ENCODE peak calls at places on chromosomes 1 and 21, in six cellular contexts. One of them, this sample, is unnamed.

GRCh38 chr1:87402192-87403046 is 73.7 kb downstream of the LMO4 start:
- DNase-seq in HAP-1: no peak
- DNase-seq in epithelial cell of esophagus: no peak
- DNase-seq in stimulated activated CD4-positive, alpha-beta T cell treated with anti-CD3 and anti-CD28 coated beads, TNF-alpha, amount 100 ng/mL, for 24 hours: no peak
- DNase-seq in ureter: no peak
- DNase-seq in kidney glomerular epithelial cell: no peak
- DNase-seq in this sample: no peak

GRCh38 chr1:68104155-68104554 is 53.7 kb upstream of the DIRAS3 start:
- DNase-seq in HAP-1: no peak
- DNase-seq in epithelial cell of esophagus: no peak
- DNase-seq in stimulated activated CD4-positive, alpha-beta T cell treated with anti-CD3 and anti-CD28 coated beads, TNF-alpha, amount 100 ng/mL, for 24 hours: no peak
- DNase-seq in ureter: no peak
- DNase-seq in kidney glomerular epithelial cell: peak
- DNase-seq in this sample: no peak

GRCh38 chr1:21633992-21634475 is 35.1 kb downstream of the RAP1GAP start:
- DNase-seq in HAP-1: no peak
- DNase-seq in epithelial cell of esophagus: no peak
- DNase-seq in stimulated activated CD4-positive, alpha-beta T cell treated with anti-CD3 and anti-CD28 coated beads, TNF-alpha, amount 100 ng/mL, for 24 hours: no peak
- DNase-seq in ureter: no peak
- DNase-seq in kidney glomerular epithelial cell: no peak
- DNase-seq in this sample: no peak

GRCh38 chr1:75625795-75626194 is 14.9 kb upstream of the SLC44A5 start:
- DNase-seq in HAP-1: no peak
- DNase-seq in epithelial cell of esophagus: no peak
- DNase-seq in stimulated activated CD4-positive, alpha-beta T cell treated with anti-CD3 and anti-CD28 coated beads, TNF-alpha, amount 100 ng/mL, for 24 hours: no peak
- DNase-seq in ureter: no peak
- DNase-seq in kidney glomerular epithelial cell: no peak
- DNase-seq in this sample: no peak

GRCh38 chr21:17738171-17738953 is 80.8 kb downstream of the C21orf91 start:
- DNase-seq in HAP-1: no peak
- DNase-seq in epithelial cell of esophagus: no peak
- DNase-seq in stimulated activated CD4-positive, alpha-beta T cell treated with anti-CD3 and anti-CD28 coated beads, TNF-alpha, amount 100 ng/mL, for 24 hours: no peak
- DNase-seq in ureter: no peak
- DNase-seq in kidney glomerular epithelial cell: no peak
- DNase-seq in this sample: no peak

GRCh38 chr1:212683357-212683722 is 16.3 kb downstream of the BATF3 start:
- DNase-seq in HAP-1: no peak
- DNase-seq in epithelial cell of esophagus: no peak
- DNase-seq in stimulated activated CD4-positive, alpha-beta T cell treated with anti-CD3 and anti-CD28 coated beads, TNF-alpha, amount 100 ng/mL, for 24 hours: no peak
- DNase-seq in ureter: no peak
- DNase-seq in kidney glomerular epithelial cell: no peak
- DNase-seq in this sample: no peak

GRCh38 chr1:154714638-154715037 is 106.7 kb upstream of the ADAR start:
- DNase-seq in HAP-1: peak
- DNase-seq in epithelial cell of esophagus: peak
- DNase-seq in stimulated activated CD4-positive, alpha-beta T cell treated with anti-CD3 and anti-CD28 coated beads, TNF-alpha, amount 100 ng/mL, for 24 hours: no peak
- DNase-seq in ureter: no peak
- DNase-seq in kidney glomerular epithelial cell: no peak
- DNase-seq in this sample: no peak

GRCh38 chr1:154405762-154406571 is 824 bp downstream of the IL6R start:
- DNase-seq in HAP-1: peak
- DNase-seq in epithelial cell of esophagus: peak
- DNase-seq in stimulated activated CD4-positive, alpha-beta T cell treated with anti-CD3 and anti-CD28 coated beads, TNF-alpha, amount 100 ng/mL, for 24 hours: peak
- DNase-seq in ureter: peak
- DNase-seq in kidney glomerular epithelial cell: no peak
- DNase-seq in this sample: no peak

GRCh38 chr1:39573736-39574624 is 2.6 kb downstream of the PABPC4 start:
- DNase-seq in HAP-1: peak
- DNase-seq in epithelial cell of esophagus: no peak
- DNase-seq in stimulated activated CD4-positive, alpha-beta T cell treated with anti-CD3 and anti-CD28 coated beads, TNF-alpha, amount 100 ng/mL, for 24 hours: no peak
- DNase-seq in ureter: no peak
- DNase-seq in kidney glomerular epithelial cell: no peak
- DNase-seq in this sample: no peak

GRCh38 chr1:118223426-118223825 is 38.4 kb upstream of the SPAG17 start:
- DNase-seq in HAP-1: peak
- DNase-seq in epithelial cell of esophagus: peak
- DNase-seq in stimulated activated CD4-positive, alpha-beta T cell treated with anti-CD3 and anti-CD28 coated beads, TNF-alpha, amount 100 ng/mL, for 24 hours: no peak
- DNase-seq in ureter: no peak
- DNase-seq in kidney glomerular epithelial cell: no peak
- DNase-seq in this sample: no peak

GRCh38 chr1:29239142-29239541 is 2.8 kb downstream of the PTPRU start:
- DNase-seq in HAP-1: peak
- DNase-seq in epithelial cell of esophagus: peak
- DNase-seq in stimulated activated CD4-positive, alpha-beta T cell treated with anti-CD3 and anti-CD28 coated beads, TNF-alpha, amount 100 ng/mL, for 24 hours: no peak
- DNase-seq in ureter: peak
- DNase-seq in kidney glomerular epithelial cell: no peak
- DNase-seq in this sample: no peak

GRCh38 chr1:161511756-161512060 is 6.5 kb downstream of the FCGR2A start:
- DNase-seq in HAP-1: no peak
- DNase-seq in epithelial cell of esophagus: no peak
- DNase-seq in stimulated activated CD4-positive, alpha-beta T cell treated with anti-CD3 and anti-CD28 coated beads, TNF-alpha, amount 100 ng/mL, for 24 hours: no peak
- DNase-seq in ureter: no peak
- DNase-seq in kidney glomerular epithelial cell: no peak
- DNase-seq in this sample: no peak

GRCh38 chr1:33394716-33395115 is 36.2 kb downstream of the PHC2 start:
- DNase-seq in HAP-1: no peak
- DNase-seq in epithelial cell of esophagus: no peak
- DNase-seq in stimulated activated CD4-positive, alpha-beta T cell treated with anti-CD3 and anti-CD28 coated beads, TNF-alpha, amount 100 ng/mL, for 24 hours: no peak
- DNase-seq in ureter: no peak
- DNase-seq in kidney glomerular epithelial cell: no peak
- DNase-seq in this sample: no peak

GRCh38 chr1:91476538-91477217 is 24.0 kb upstream of the CDC7 start:
- DNase-seq in HAP-1: no peak
- DNase-seq in epithelial cell of esophagus: no peak
- DNase-seq in stimulated activated CD4-positive, alpha-beta T cell treated with anti-CD3 and anti-CD28 coated beads, TNF-alpha, amount 100 ng/mL, for 24 hours: no peak
- DNase-seq in ureter: no peak
- DNase-seq in kidney glomerular epithelial cell: no peak
- DNase-seq in this sample: no peak

GRCh38 chr21:18478513-18478912 is 74.9 kb upstream of the TMPRSS15 start:
- DNase-seq in HAP-1: no peak
- DNase-seq in epithelial cell of esophagus: no peak
- DNase-seq in stimulated activated CD4-positive, alpha-beta T cell treated with anti-CD3 and anti-CD28 coated beads, TNF-alpha, amount 100 ng/mL, for 24 hours: no peak
- DNase-seq in ureter: no peak
- DNase-seq in kidney glomerular epithelial cell: no peak
- DNase-seq in this sample: no peak

GRCh38 chr1:157301477-157302198 is 163.4 kb upstream of the ETV3 start:
- DNase-seq in HAP-1: no peak
- DNase-seq in epithelial cell of esophagus: no peak
- DNase-seq in stimulated activated CD4-positive, alpha-beta T cell treated with anti-CD3 and anti-CD28 coated beads, TNF-alpha, amount 100 ng/mL, for 24 hours: no peak
- DNase-seq in ureter: no peak
- DNase-seq in kidney glomerular epithelial cell: no peak
- DNase-seq in this sample: no peak

GRCh38 chr21:16532841-16533240 is 803.1 kb downstream of the USP25 start:
- DNase-seq in HAP-1: no peak
- DNase-seq in epithelial cell of esophagus: peak
- DNase-seq in stimulated activated CD4-positive, alpha-beta T cell treated with anti-CD3 and anti-CD28 coated beads, TNF-alpha, amount 100 ng/mL, for 24 hours: no peak
- DNase-seq in ureter: no peak
- DNase-seq in kidney glomerular epithelial cell: no peak
- DNase-seq in this sample: peak

GRCh38 chr1:155872527-155872926 is 13.2 kb downstream of the SYT11 start:
- DNase-seq in HAP-1: no peak
- DNase-seq in epithelial cell of esophagus: no peak
- DNase-seq in stimulated activated CD4-positive, alpha-beta T cell treated with anti-CD3 and anti-CD28 coated beads, TNF-alpha, amount 100 ng/mL, for 24 hours: no peak
- DNase-seq in ureter: no peak
- DNase-seq in kidney glomerular epithelial cell: no peak
- DNase-seq in this sample: no peak

GRCh38 chr1:69055223-69055622 is 512.5 kb upstream of the LRRC7 start:
- DNase-seq in HAP-1: no peak
- DNase-seq in epithelial cell of esophagus: peak
- DNase-seq in stimulated activated CD4-positive, alpha-beta T cell treated with anti-CD3 and anti-CD28 coated beads, TNF-alpha, amount 100 ng/mL, for 24 hours: no peak
- DNase-seq in ureter: no peak
- DNase-seq in kidney glomerular epithelial cell: peak
- DNase-seq in this sample: peak

GRCh38 chr1:214445201-214445600 is 106.2 kb downstream of the PTPN14 start:
- DNase-seq in HAP-1: no peak
- DNase-seq in epithelial cell of esophagus: no peak
- DNase-seq in stimulated activated CD4-positive, alpha-beta T cell treated with anti-CD3 and anti-CD28 coated beads, TNF-alpha, amount 100 ng/mL, for 24 hours: no peak
- DNase-seq in ureter: no peak
- DNase-seq in kidney glomerular epithelial cell: no peak
- DNase-seq in this sample: no peak

GRCh38 chr1:153353226-153353947 is 4.3 kb upstream of the S100A9 start:
- DNase-seq in HAP-1: peak
- DNase-seq in epithelial cell of esophagus: peak
- DNase-seq in stimulated activated CD4-positive, alpha-beta T cell treated with anti-CD3 and anti-CD28 coated beads, TNF-alpha, amount 100 ng/mL, for 24 hours: no peak
- DNase-seq in ureter: no peak
- DNase-seq in kidney glomerular epithelial cell: no peak
- DNase-seq in this sample: no peak

GRCh38 chr1:247962911-247963588 is 2.0 kb upstream of the OR2AK2 start:
- DNase-seq in HAP-1: no peak
- DNase-seq in epithelial cell of esophagus: no peak
- DNase-seq in stimulated activated CD4-positive, alpha-beta T cell treated with anti-CD3 and anti-CD28 coated beads, TNF-alpha, amount 100 ng/mL, for 24 hours: no peak
- DNase-seq in ureter: no peak
- DNase-seq in kidney glomerular epithelial cell: no peak
- DNase-seq in this sample: peak

GRCh38 chr1:109620890-109621289 is 1.3 kb downstream of the AMPD2 start:
- DNase-seq in HAP-1: peak
- DNase-seq in epithelial cell of esophagus: peak
- DNase-seq in stimulated activated CD4-positive, alpha-beta T cell treated with anti-CD3 and anti-CD28 coated beads, TNF-alpha, amount 100 ng/mL, for 24 hours: peak
- DNase-seq in ureter: peak
- DNase-seq in kidney glomerular epithelial cell: peak
- DNase-seq in this sample: peak

This sample was measured in foreskin keratinocyte.